ENCODE peak calls at places on chromosomes 2 and 18, in four cellular contexts. H is substantia nigra, K is psoas muscle, D is cardiac muscle cell. G is an unnamed sample.

GRCh38 chr2:31433541-31433940 is 19.0 kb upstream of the XDH start:
- DNase-seq in H (no peak), K (no peak), D (no peak), G (no peak)

GRCh38 chr2:160484859-160485520 is 8.6 kb downstream of the RBMS1 start:
- DNase-seq in H (no peak), K (no peak), D (no peak), G (no peak)

GRCh38 chr2:190882831-190883582 is 2.4 kb downstream of the GLS start:
- DNase-seq in H (no peak), K (no peak), D (no peak), G (no peak)

GRCh38 chr2:231476920-231477319 is 12.6 kb upstream of the NCL start:
- DNase-seq in H (no peak), K (no peak), D (no peak), G (no peak)

GRCh38 chr2:223613017-223613950 is 11.1 kb upstream of the SCG2 start:
- DNase-seq in H (peak), K (peak), D (peak), G (peak)

GRCh38 chr18:24231773-24232735 is 93.2 kb downstream of the CABYR start:
- DNase-seq in H (no peak), K (no peak), D (no peak), G (no peak)

GRCh38 chr2:56444339-56444738 is 260.5 kb downstream of the CCDC85A start:
- DNase-seq in H (no peak), K (no peak), D (peak), G (peak)

GRCh38 chr18:50590625-50591024 is 30.7 kb downstream of the MAPK4 start:
- DNase-seq in H (no peak), K (no peak), D (no peak), G (peak)

GRCh38 chr18:9449580-9449979 is 25.7 kb upstream of the RALBP1 start:
- DNase-seq in H (no peak), K (no peak), D (no peak), G (no peak)

GRCh38 chr2:169732583-169733358 is 861 bp upstream of the KLHL23 start:
- DNase-seq in H (no peak), K (no peak), D (no peak), G (no peak)

GRCh38 chr18:23134780-23135678 is at the start of gene CABLES1:
- DNase-seq in H (no peak), K (peak), D (peak), G (peak)

GRCh38 chr2:94861308-94862152 is 9.7 kb upstream of the TEKT4 start:
- DNase-seq in H (no peak), K (no peak), D (no peak), G (no peak)

GRCh38 chr18:6591491-6591890 is 138.0 kb upstream of the ARHGAP28 start:
- DNase-seq in H (no peak), K (no peak), D (no peak), G (no peak)

GRCh38 chr2:219446101-219446504 is 11.5 kb downstream of the SPEG start:
- DNase-seq in H (no peak), K (peak), D (no peak), G (peak)

G was measured in DMS153.